ENCODE peak calls at places on chromosomes 16 and 17, in ten cellular contexts. P, K, V, B, G, Q, S, E, I and O are unnamed samples.

GRCh38 chr17:30232015-30232821 is 3.3 kb downstream of the SLC6A4 start:
- DNase-seq in B (no peak), E (peak; percentile 59), S (no peak), Q (no peak), I (no peak), V (no peak), P (no peak), K (no peak), G (no peak), O (no peak)

GRCh38 chr16:72910371-72910770 is 137.6 kb downstream of the ZFHX3 start:
- DNase-seq in S (no peak), V (no peak), P (no peak), B (no peak), I (no peak), E (no peak), G (no peak), K (no peak), Q (no peak), O (no peak)

GRCh38 chr17:4740584-4740983 is 856 bp upstream of the CXCL16 start:
- DNase-seq in E (no peak), V (no peak), S (no peak), K (no peak), Q (no peak), G (no peak), B (no peak), I (no peak), P (no peak), O (no peak)

GRCh38 chr17:42153919-42154491 is 784 bp downstream of the RAB5C start:
- DNase-seq in V (no peak), G (no peak), S (no peak), B (no peak), Q (no peak), E (no peak), P (no peak), K (no peak), I (no peak), O (no peak)

GRCh38 chr17:31739300-31739699 is 119.7 kb downstream of the COPRS start:
- DNase-seq in I (peak; percentile 91), P (no peak), V (no peak), B (no peak), K (no peak), S (no peak), G (no peak), Q (no peak), E (no peak), O (no peak)

GRCh38 chr16:85549766-85550421 is 63.2 kb upstream of the GSE1 start:
- DNase-seq in S (no peak), G (no peak), V (no peak), K (no peak), P (no peak), I (no peak), Q (no peak), B (no peak), E (no peak), O (no peak)

GRCh38 chr17:49239963-49240362 is 9.4 kb upstream of the PHOSPHO1 start:
- DNase-seq in I (no peak), S (no peak), K (no peak), E (no peak), B (no peak), G (no peak), V (no peak), P (no peak), Q (no peak), O (no peak)

GRCh38 chr16:87789437-87790277 is 23.9 kb upstream of the KLHDC4 start:
- DNase-seq in S (no peak), Q (no peak), G (no peak), V (no peak), E (no peak), B (no peak), I (peak; percentile 82), K (no peak), P (peak; percentile 65), O (no peak)

GRCh38 chr17:82310877-82311276 is 6.5 kb downstream of the CD7 start:
- DNase-seq in P (no peak), Q (no peak), V (no peak), I (no peak), E (no peak), G (no peak), B (no peak), S (no peak), K (no peak), O (no peak)